ENCODE peak calls at places on chromosomes 3 and 15, in four cellular contexts. One of them, this sample, is unnamed.
A peak's percentile ranks its signal among the peaks of the same experiment; 100 is the strongest.

GRCh38 chr3:168876346-168877035 is 780.8 kb upstream of the GOLIM4 start:
- DNase-seq in skeletal muscle cell: no peak
- DNase-seq in HTR-8/SVneo: no peak
- DNase-seq in amygdala: no peak
- DNase-seq in this sample: no peak

GRCh38 chr3:14328422-14328821 is 74.0 kb upstream of the SLC6A6 start:
- DNase-seq in skeletal muscle cell: no peak
- DNase-seq in HTR-8/SVneo: no peak
- DNase-seq in amygdala: no peak
- DNase-seq in this sample: no peak

GRCh38 chr3:157608006-157608405 is 104.8 kb upstream of the VEPH1 start:
- DNase-seq in skeletal muscle cell: no peak
- DNase-seq in HTR-8/SVneo: no peak
- DNase-seq in amygdala: no peak
- DNase-seq in this sample: no peak

GRCh38 chr15:64112904-64113303 is 17.1 kb downstream of the SNX1 start:
- DNase-seq in skeletal muscle cell: no peak
- DNase-seq in HTR-8/SVneo: no peak
- DNase-seq in amygdala: no peak
- DNase-seq in this sample: no peak

GRCh38 chr15:40762919-40763800 is 708 bp upstream of the GCHFR start:
- DNase-seq in skeletal muscle cell: no peak
- DNase-seq in HTR-8/SVneo: no peak
- DNase-seq in amygdala: no peak
- DNase-seq in this sample: no peak

GRCh38 chr3:13308406-13308805 is 111.7 kb downstream of the NUP210 start:
- DNase-seq in skeletal muscle cell: no peak
- DNase-seq in HTR-8/SVneo: peak; percentile 41
- DNase-seq in amygdala: no peak
- DNase-seq in this sample: no peak

GRCh38 chr3:197508511-197508910 is 47.3 kb downstream of the BDH1 start:
- DNase-seq in skeletal muscle cell: no peak
- DNase-seq in HTR-8/SVneo: no peak
- DNase-seq in amygdala: no peak
- DNase-seq in this sample: no peak

GRCh38 chr15:31457161-31457560 is 130.5 kb downstream of the KLF13 start:
- DNase-seq in skeletal muscle cell: no peak
- DNase-seq in HTR-8/SVneo: no peak
- DNase-seq in amygdala: no peak
- DNase-seq in this sample: no peak

GRCh38 chr3:108488631-108489030 is 21.8 kb downstream of the MYH15 start:
- DNase-seq in skeletal muscle cell: peak; percentile 12
- DNase-seq in HTR-8/SVneo: no peak
- DNase-seq in amygdala: no peak
- DNase-seq in this sample: no peak

GRCh38 chr15:51884517-51885236 is 55.2 kb downstream of the TMOD3 start:
- DNase-seq in skeletal muscle cell: no peak
- DNase-seq in HTR-8/SVneo: no peak
- DNase-seq in amygdala: no peak
- DNase-seq in this sample: no peak

GRCh38 chr15:65087873-65088642 is 11.5 kb downstream of the KBTBD13 start:
- DNase-seq in skeletal muscle cell: no peak
- DNase-seq in HTR-8/SVneo: no peak
- DNase-seq in amygdala: no peak
- DNase-seq in this sample: no peak

GRCh38 chr15:85789496-85789875 is 5.2 kb downstream of the KLHL25 start:
- DNase-seq in skeletal muscle cell: no peak
- DNase-seq in HTR-8/SVneo: no peak
- DNase-seq in amygdala: no peak
- DNase-seq in this sample: no peak

GRCh38 chr15:80840173-80841130 is 61.3 kb downstream of the CEMIP start:
- DNase-seq in skeletal muscle cell: no peak
- DNase-seq in HTR-8/SVneo: no peak
- DNase-seq in amygdala: no peak
- DNase-seq in this sample: no peak

GRCh38 chr15:101172421-101173097 is 79.3 kb downstream of the CHSY1 start:
- DNase-seq in skeletal muscle cell: no peak
- DNase-seq in HTR-8/SVneo: no peak
- DNase-seq in amygdala: no peak
- DNase-seq in this sample: no peak

GRCh38 chr3:126258670-126259069 is 78.3 kb upstream of the ALDH1L1 start:
- DNase-seq in skeletal muscle cell: no peak
- DNase-seq in HTR-8/SVneo: no peak
- DNase-seq in amygdala: no peak
- DNase-seq in this sample: no peak

GRCh38 chr3:184665101-184665500 is 46.8 kb downstream of the MAGEF1 start:
- DNase-seq in skeletal muscle cell: no peak
- DNase-seq in HTR-8/SVneo: no peak
- DNase-seq in amygdala: no peak
- DNase-seq in this sample: no peak

GRCh38 chr15:90101130-90101968 is 919 bp downstream of the IDH2 start:
- DNase-seq in skeletal muscle cell: no peak
- DNase-seq in HTR-8/SVneo: no peak
- DNase-seq in amygdala: peak; percentile 64
- DNase-seq in this sample: peak; percentile 32

GRCh38 chr15:95127356-95127755 is 896.0 kb downstream of the MCTP2 start:
- DNase-seq in skeletal muscle cell: no peak
- DNase-seq in HTR-8/SVneo: no peak
- DNase-seq in amygdala: no peak
- DNase-seq in this sample: no peak

GRCh38 chr15:36075333-36075732 is 504.1 kb upstream of the CDIN1 start:
- DNase-seq in skeletal muscle cell: no peak
- DNase-seq in HTR-8/SVneo: no peak
- DNase-seq in amygdala: no peak
- DNase-seq in this sample: no peak

GRCh38 chr3:152709659-152710058 is 125.3 kb upstream of the P2RY1 start:
- DNase-seq in skeletal muscle cell: no peak
- DNase-seq in HTR-8/SVneo: no peak
- DNase-seq in amygdala: no peak
- DNase-seq in this sample: no peak

GRCh38 chr3:181105636-181106035 is 116.1 kb upstream of the DNAJC19 start:
- DNase-seq in skeletal muscle cell: no peak
- DNase-seq in HTR-8/SVneo: no peak
- DNase-seq in amygdala: no peak
- DNase-seq in this sample: no peak

GRCh38 chr3:107370902-107371301 is 6.3 kb upstream of the CCDC54 start:
- DNase-seq in skeletal muscle cell: no peak
- DNase-seq in HTR-8/SVneo: no peak
- DNase-seq in amygdala: no peak
- DNase-seq in this sample: no peak

GRCh38 chr3:168157301-168157700 is 61.6 kb upstream of the GOLIM4 start:
- DNase-seq in skeletal muscle cell: no peak
- DNase-seq in HTR-8/SVneo: no peak
- DNase-seq in amygdala: no peak
- DNase-seq in this sample: no peak

This sample was measured in memory B cell.